ENCODE peak calls at places on chromosomes 12 and 14, in seven cellular contexts. J is DMS 273 treated with DMSO at 0.1 percent for 48 hours; C is activated CD4-positive, alpha-beta T cell treated with anti-CD3 and anti-CD28 coated beads, Interleukin-2, amount 50 U/mL, for 24 hours; M is NCI-H1436; A is AG04450; E is endothelial cell; I is activated effector memory CD4-positive, alpha-beta T cell treated with Interleukin-2 at 50 U/mL for 16 hours. T is an unnamed sample.

GRCh38 chr14:45135181-45135580 is 549 bp upstream of the FANCM start:
- DNase-seq in M (no peak), A (no peak), E (no peak), I (no peak), C (no peak), J (no peak), T (peak)

GRCh38 chr14:83638725-83639124 is 1891.2 kb upstream of the FLRT2 start:
- DNase-seq in I (no peak), E (no peak), M (no peak), A (no peak), C (no peak), J (no peak), T (no peak)

GRCh38 chr12:131825146-131825892 is 2.9 kb upstream of the MMP17 start:
- DNase-seq in C (no peak), M (no peak), I (no peak), A (no peak), J (no peak), E (no peak), T (no peak)

GRCh38 chr14:31893156-31893813 is 183.8 kb upstream of the ARHGAP5 start:
- DNase-seq in C (no peak), I (no peak), A (no peak), E (peak), M (no peak), J (no peak), T (no peak)

GRCh38 chr12:69415471-69416275 is 54.5 kb upstream of the FRS2 start:
- DNase-seq in I (no peak), M (no peak), E (peak), C (no peak), J (no peak), A (peak), T (peak)

GRCh38 chr12:76927170-76927784 is 48.5 kb upstream of the CSRP2 start:
- DNase-seq in E (peak), A (no peak), C (no peak), J (peak), I (no peak), M (no peak), T (peak)

GRCh38 chr14:101945171-101945570 is 19.2 kb upstream of the DYNC1H1 start:
- DNase-seq in M (no peak), A (no peak), J (no peak), E (no peak), C (no peak), I (no peak), T (no peak)

GRCh38 chr14:79487632-79488031 is 723.7 kb downstream of the DIO2 start:
- DNase-seq in J (no peak), M (no peak), A (no peak), E (no peak), I (no peak), C (no peak), T (no peak)

GRCh38 chr12:123142948-123143752 is 7.7 kb downstream of the PITPNM2 start:
- DNase-seq in M (peak), C (no peak), E (no peak), A (no peak), I (no peak), J (no peak), T (no peak)

GRCh38 chr12:111406474-111407370 is 999 bp downstream of the SH2B3 start:
- DNase-seq in M (no peak), J (no peak), A (no peak), I (no peak), E (no peak), C (no peak), T (no peak)

GRCh38 chr12:48003226-48004038 is 844 bp downstream of the COL2A1 start:
- DNase-seq in A (no peak), C (no peak), E (no peak), M (no peak), J (no peak), I (no peak), T (no peak)

GRCh38 chr12:93894391-93895095 is 217.4 kb downstream of the CRADD start:
- DNase-seq in M (no peak), J (no peak), A (no peak), E (no peak), I (no peak), C (no peak), T (peak)

GRCh38 chr14:30193791-30194407 is 266.3 kb upstream of the PRKD1 start:
- DNase-seq in C (no peak), J (no peak), E (no peak), I (no peak), A (peak), M (no peak), T (no peak)

GRCh38 chr12:24853588-24853987 is 95.3 kb downstream of the BCAT1 start:
- DNase-seq in C (no peak), I (no peak), J (no peak), A (peak), M (no peak), E (no peak), T (peak)

GRCh38 chr12:130973906-130974305 is 20.2 kb downstream of the ADGRD1 start:
- DNase-seq in M (no peak), C (no peak), I (no peak), E (no peak), A (no peak), J (no peak), T (no peak)

GRCh38 chr14:76502219-76502618 is 126.3 kb downstream of the ESRRB start:
- DNase-seq in I (no peak), A (no peak), J (no peak), C (no peak), M (no peak), E (no peak), T (no peak)

GRCh38 chr12:87332987-87333761 is 696.0 kb downstream of the C12orf50 start:
- DNase-seq in J (no peak), E (no peak), C (no peak), A (no peak), I (no peak), M (peak), T (peak)

GRCh38 chr12:43332977-43333649 is 218.9 kb downstream of the ADAMTS20 start:
- DNase-seq in M (no peak), I (no peak), C (no peak), A (no peak), E (no peak), J (no peak), T (no peak)

GRCh38 chr12:94046626-94047410 is 101.6 kb upstream of the PLXNC1 start:
- DNase-seq in I (no peak), A (no peak), C (no peak), J (no peak), E (no peak), M (no peak), T (no peak)

GRCh38 chr14:24430682-24431568 is 1.2 kb downstream of the KHNYN start:
- DNase-seq in C (peak), J (no peak), M (no peak), E (no peak), I (peak), A (no peak), T (no peak)

GRCh38 chr12:108804361-108804949 is 52.9 kb downstream of the SSH1 start:
- DNase-seq in M (no peak), C (no peak), J (peak), E (no peak), I (no peak), A (peak), T (peak)

GRCh38 chr12:52285851-52286530 is 5.3 kb downstream of the KRT81 start:
- DNase-seq in C (no peak), A (no peak), J (no peak), E (no peak), I (no peak), M (no peak), T (no peak)

GRCh38 chr14:63474844-63475243 is 68.3 kb downstream of the PPP2R5E start:
- DNase-seq in A (no peak), C (no peak), E (no peak), J (no peak), M (no peak), I (no peak), T (no peak)

GRCh38 chr12:68497702-68498101 is 113.0 kb upstream of the RAP1B start:
- DNase-seq in C (no peak), J (no peak), E (no peak), A (peak), M (no peak), I (no peak), T (no peak)

GRCh38 chr12:52870361-52871290 is 21.8 kb upstream of the KRT78 start:
- DNase-seq in M (peak), A (no peak), C (peak), I (peak), J (no peak), E (peak), T (no peak)

GRCh38 chr12:57005980-57006808 is at the start of gene ZBTB39:
- DNase-seq in I (peak), E (peak), J (no peak), A (no peak), C (peak), M (peak), T (no peak)

T was measured in NCI-H446 treated with DMSO at 0.1 percent for 48 hours.